ENCODE peak calls at places on chromosomes 4 and X, in five cellular contexts. One of them, this sample, is unnamed.

GRCh38 chr4:154946113-154946512 is 165.0 kb downstream of the RBM46 start:
- DNase-seq in LHCN-M2: no peak
- DNase-seq in stromal cell of bone marrow: no peak
- DNase-seq in GM12892: no peak
- DNase-seq in IMR-90: no peak
- DNase-seq in this sample: no peak

GRCh38 chr4:152981278-152981677 is 45.2 kb downstream of the FHDC1 start:
- DNase-seq in stromal cell of bone marrow: no peak
- DNase-seq in LHCN-M2: no peak
- DNase-seq in GM12892: no peak
- DNase-seq in IMR-90: peak
- DNase-seq in this sample: no peak

GRCh38 chrX:24877854-24878650 is 137.7 kb downstream of the ARX start:
- DNase-seq in stromal cell of bone marrow: no peak
- DNase-seq in GM12892: no peak
- DNase-seq in LHCN-M2: no peak
- DNase-seq in IMR-90: peak
- DNase-seq in this sample: no peak

GRCh38 chrX:153829799-153830631 is at the start of gene PDZD4:
- DNase-seq in IMR-90: no peak
- DNase-seq in GM12892: no peak
- DNase-seq in LHCN-M2: no peak
- DNase-seq in stromal cell of bone marrow: no peak
- DNase-seq in this sample: no peak

GRCh38 chr4:74173321-74173720 is 15.4 kb downstream of the MTHFD2L start:
- DNase-seq in stromal cell of bone marrow: no peak
- DNase-seq in IMR-90: no peak
- DNase-seq in GM12892: no peak
- DNase-seq in LHCN-M2: no peak
- DNase-seq in this sample: no peak

GRCh38 chr4:141389649-141390048 is 169.0 kb downstream of the ZNF330 start:
- DNase-seq in GM12892: no peak
- DNase-seq in IMR-90: peak
- DNase-seq in LHCN-M2: no peak
- DNase-seq in stromal cell of bone marrow: no peak
- DNase-seq in this sample: no peak

GRCh38 chrX:270848-271367 is 10.3 kb upstream of the PLCXD1 start:
- DNase-seq in LHCN-M2: no peak
- DNase-seq in GM12892: no peak
- DNase-seq in IMR-90: no peak
- DNase-seq in stromal cell of bone marrow: no peak
- DNase-seq in this sample: no peak

GRCh38 chr4:8188743-8189550 is 10.1 kb upstream of the SH3TC1 start:
- DNase-seq in IMR-90: no peak
- DNase-seq in LHCN-M2: no peak
- DNase-seq in stromal cell of bone marrow: no peak
- DNase-seq in GM12892: no peak
- DNase-seq in this sample: no peak

GRCh38 chrX:1893758-1894294 is 279.0 kb downstream of the ASMT start:
- DNase-seq in IMR-90: no peak
- DNase-seq in LHCN-M2: peak
- DNase-seq in stromal cell of bone marrow: no peak
- DNase-seq in GM12892: no peak
- DNase-seq in this sample: peak

GRCh38 chrX:109857898-109858297 is 124.8 kb upstream of the ACSL4 start:
- DNase-seq in IMR-90: peak
- DNase-seq in LHCN-M2: no peak
- DNase-seq in stromal cell of bone marrow: peak
- DNase-seq in GM12892: no peak
- DNase-seq in this sample: no peak

GRCh38 chr4:140068247-140068646 is 85.7 kb downstream of the MAML3 start:
- DNase-seq in IMR-90: no peak
- DNase-seq in LHCN-M2: no peak
- DNase-seq in stromal cell of bone marrow: no peak
- DNase-seq in GM12892: no peak
- DNase-seq in this sample: no peak

GRCh38 chr4:164508126-164508525 is 245.8 kb upstream of the SMIM31 start:
- DNase-seq in LHCN-M2: no peak
- DNase-seq in stromal cell of bone marrow: no peak
- DNase-seq in IMR-90: no peak
- DNase-seq in GM12892: no peak
- DNase-seq in this sample: no peak

GRCh38 chrX:24465524-24465850 is 401 bp downstream of the PDK3 start:
- DNase-seq in stromal cell of bone marrow: no peak
- DNase-seq in IMR-90: no peak
- DNase-seq in GM12892: no peak
- DNase-seq in LHCN-M2: no peak
- DNase-seq in this sample: no peak

GRCh38 chr4:92862509-92862908 is 558.7 kb downstream of the GRID2 start:
- DNase-seq in stromal cell of bone marrow: no peak
- DNase-seq in IMR-90: no peak
- DNase-seq in LHCN-M2: no peak
- DNase-seq in GM12892: no peak
- DNase-seq in this sample: no peak

GRCh38 chr4:46123872-46124755 is at the start of gene GABRG1:
- DNase-seq in stromal cell of bone marrow: no peak
- DNase-seq in GM12892: no peak
- DNase-seq in IMR-90: no peak
- DNase-seq in LHCN-M2: no peak
- DNase-seq in this sample: no peak

GRCh38 chr4:5212255-5213032 is 161.2 kb downstream of the STK32B start:
- DNase-seq in GM12892: no peak
- DNase-seq in IMR-90: no peak
- DNase-seq in stromal cell of bone marrow: no peak
- DNase-seq in LHCN-M2: no peak
- DNase-seq in this sample: peak

GRCh38 chrX:93259029-93259428 is 414.3 kb downstream of the NAP1L3 start:
- DNase-seq in LHCN-M2: no peak
- DNase-seq in IMR-90: no peak
- DNase-seq in stromal cell of bone marrow: no peak
- DNase-seq in GM12892: no peak
- DNase-seq in this sample: no peak

GRCh38 chr4:89289312-89289711 is 18.3 kb downstream of the GPRIN3 start:
- DNase-seq in LHCN-M2: no peak
- DNase-seq in IMR-90: no peak
- DNase-seq in stromal cell of bone marrow: no peak
- DNase-seq in GM12892: no peak
- DNase-seq in this sample: no peak

GRCh38 chr4:6465985-6466384 is 6.4 kb downstream of the PPP2R2C start:
- DNase-seq in LHCN-M2: no peak
- DNase-seq in GM12892: no peak
- DNase-seq in stromal cell of bone marrow: no peak
- DNase-seq in IMR-90: no peak
- DNase-seq in this sample: no peak

GRCh38 chrX:136453771-136454170 is 34.0 kb upstream of the BRS3 start:
- DNase-seq in stromal cell of bone marrow: no peak
- DNase-seq in IMR-90: no peak
- DNase-seq in LHCN-M2: no peak
- DNase-seq in GM12892: no peak
- DNase-seq in this sample: no peak

GRCh38 chr4:75180790-75181776 is 248.2 kb downstream of the PARM1 start:
- DNase-seq in GM12892: no peak
- DNase-seq in IMR-90: no peak
- DNase-seq in LHCN-M2: no peak
- DNase-seq in stromal cell of bone marrow: peak
- DNase-seq in this sample: peak

GRCh38 chr4:621296-622070 is 3.9 kb upstream of the PDE6B start:
- DNase-seq in IMR-90: no peak
- DNase-seq in LHCN-M2: no peak
- DNase-seq in stromal cell of bone marrow: no peak
- DNase-seq in GM12892: no peak
- DNase-seq in this sample: no peak

GRCh38 chr4:7625073-7625472 is 190.3 kb upstream of the PSAPL1 start:
- DNase-seq in LHCN-M2: no peak
- DNase-seq in stromal cell of bone marrow: peak
- DNase-seq in IMR-90: peak
- DNase-seq in GM12892: no peak
- DNase-seq in this sample: peak

GRCh38 chr4:67658302-67658701 is 42.7 kb downstream of the UBA6 start:
- DNase-seq in stromal cell of bone marrow: no peak
- DNase-seq in GM12892: no peak
- DNase-seq in LHCN-M2: no peak
- DNase-seq in IMR-90: no peak
- DNase-seq in this sample: no peak

GRCh38 chrX:133600536-133600935 is 185.2 kb upstream of the GPC4 start:
- DNase-seq in IMR-90: no peak
- DNase-seq in GM12892: no peak
- DNase-seq in LHCN-M2: no peak
- DNase-seq in stromal cell of bone marrow: no peak
- DNase-seq in this sample: no peak

GRCh38 chrX:2401201-2401589 is 99.6 kb downstream of the DHRSX start:
- DNase-seq in stromal cell of bone marrow: no peak
- DNase-seq in IMR-90: no peak
- DNase-seq in LHCN-M2: no peak
- DNase-seq in GM12892: no peak
- DNase-seq in this sample: no peak

GRCh38 chr4:3320361-3321023 is 27.7 kb downstream of the RGS12 start:
- DNase-seq in stromal cell of bone marrow: no peak
- DNase-seq in LHCN-M2: no peak
- DNase-seq in GM12892: no peak
- DNase-seq in IMR-90: no peak
- DNase-seq in this sample: no peak

GRCh38 chr4:121192500-121192899 is 28.4 kb upstream of the TNIP3 start:
- DNase-seq in stromal cell of bone marrow: peak
- DNase-seq in IMR-90: peak
- DNase-seq in LHCN-M2: peak
- DNase-seq in GM12892: no peak
- DNase-seq in this sample: peak

GRCh38 chrX:115226929-115227328 is 7.0 kb downstream of the LRCH2 start:
- DNase-seq in GM12892: no peak
- DNase-seq in stromal cell of bone marrow: no peak
- DNase-seq in IMR-90: peak
- DNase-seq in LHCN-M2: no peak
- DNase-seq in this sample: peak

GRCh38 chr4:184375027-184375426 is 99.3 kb downstream of the IRF2 start:
- DNase-seq in stromal cell of bone marrow: peak
- DNase-seq in IMR-90: peak
- DNase-seq in LHCN-M2: peak
- DNase-seq in GM12892: no peak
- DNase-seq in this sample: peak

GRCh38 chr4:27176400-27176799 is 315.8 kb downstream of the STIM2 start:
- DNase-seq in GM12892: no peak
- DNase-seq in IMR-90: peak
- DNase-seq in stromal cell of bone marrow: peak
- DNase-seq in LHCN-M2: peak
- DNase-seq in this sample: no peak

GRCh38 chrX:57906790-57907189 is 3.5 kb downstream of the ZXDA start:
- DNase-seq in GM12892: no peak
- DNase-seq in LHCN-M2: peak
- DNase-seq in IMR-90: peak
- DNase-seq in stromal cell of bone marrow: peak
- DNase-seq in this sample: peak

GRCh38 chr4:2441393-2442174 is 22.8 kb downstream of the CFAP99 start:
- DNase-seq in GM12892: peak
- DNase-seq in LHCN-M2: peak
- DNase-seq in IMR-90: peak
- DNase-seq in stromal cell of bone marrow: no peak
- DNase-seq in this sample: peak

GRCh38 chrX:148672526-148672925 is 172.1 kb downstream of the AFF2 start:
- DNase-seq in GM12892: no peak
- DNase-seq in stromal cell of bone marrow: no peak
- DNase-seq in IMR-90: no peak
- DNase-seq in LHCN-M2: no peak
- DNase-seq in this sample: no peak

GRCh38 chr4:95165926-95166524 is 382.7 kb downstream of the UNC5C start:
- DNase-seq in stromal cell of bone marrow: peak
- DNase-seq in GM12892: no peak
- DNase-seq in LHCN-M2: peak
- DNase-seq in IMR-90: peak
- DNase-seq in this sample: peak

This sample was measured in RPMI7951.